ENCODE peak calls at places on chromosomes 6 and 20, in ten cellular contexts. H, N, K, D, Y, G, P, M, T and Q are unnamed samples.
A peak's percentile ranks its signal among the peaks of the same experiment; 100 is the strongest.

GRCh38 chr6:151289399-151290007 is 49.7 kb downstream of the AKAP12 start:
- DNase-seq in H (no peak), N (no peak), K (no peak), D (no peak), Y (no peak), G (no peak), P (no peak), M (no peak), T (no peak), Q (no peak)

GRCh38 chr20:2871111-2871465 is 2.2 kb upstream of the PTPRA start:
- DNase-seq in H (no peak), N (no peak), K (no peak), D (no peak), Y (no peak), G (no peak), P (peak; percentile 53), M (no peak), T (no peak), Q (no peak)

GRCh38 chr6:28565823-28566526 is 40.3 kb downstream of the GPX5 start:
- DNase-seq in H (no peak), N (no peak), K (no peak), D (no peak), Y (no peak), G (no peak), P (no peak), M (no peak), T (no peak), Q (no peak)

GRCh38 chr6:134058622-134059366 is 6.4 kb upstream of the SLC2A12 start:
- DNase-seq in H (no peak), N (no peak), K (peak; percentile 30), D (no peak), Y (no peak), G (no peak), P (no peak), M (no peak), T (no peak), Q (peak; percentile 17)

GRCh38 chr6:31896856-31897611 is 464 bp downstream of the EHMT2 start:
- DNase-seq in H (peak; percentile 45), N (no peak), K (no peak), D (no peak), Y (no peak), G (no peak), P (peak; percentile 81), M (peak; percentile 33), T (no peak), Q (peak; percentile 72)

GRCh38 chr6:21653902-21654301 is 60.4 kb downstream of the SOX4 start:
- DNase-seq in H (no peak), N (no peak), K (no peak), D (no peak), Y (no peak), G (no peak), P (no peak), M (no peak), T (no peak), Q (no peak)

GRCh38 chr6:137862419-137863125 is 4.5 kb upstream of the TNFAIP3 start:
- DNase-seq in H (no peak), N (no peak), K (no peak), D (no peak), Y (no peak), G (no peak), P (no peak), M (no peak), T (no peak), Q (no peak)

GRCh38 chr6:16471222-16471784 is 232.9 kb downstream of the GMPR start:
- DNase-seq in H (no peak), N (no peak), K (no peak), D (no peak), Y (no peak), G (no peak), P (no peak), M (no peak), T (no peak), Q (no peak)

GRCh38 chr6:139446768-139447167 is 72.3 kb upstream of the CITED2 start:
- DNase-seq in H (no peak), N (no peak), K (no peak), D (no peak), Y (no peak), G (no peak), P (no peak), M (no peak), T (no peak), Q (no peak)

GRCh38 chr6:133890941-133891813 is 2.3 kb downstream of the TCF21 start:
- DNase-seq in H (peak; percentile 49), N (no peak), K (peak; percentile 43), D (peak; percentile 51), Y (peak; percentile 44), G (no peak), P (peak; percentile 89), M (no peak), T (no peak), Q (peak; percentile 17)

GRCh38 chr6:121590438-121590837 is 155.0 kb downstream of the GJA1 start:
- DNase-seq in H (no peak), N (no peak), K (no peak), D (no peak), Y (no peak), G (no peak), P (peak; percentile 10), M (no peak), T (no peak), Q (no peak)

DNA sequence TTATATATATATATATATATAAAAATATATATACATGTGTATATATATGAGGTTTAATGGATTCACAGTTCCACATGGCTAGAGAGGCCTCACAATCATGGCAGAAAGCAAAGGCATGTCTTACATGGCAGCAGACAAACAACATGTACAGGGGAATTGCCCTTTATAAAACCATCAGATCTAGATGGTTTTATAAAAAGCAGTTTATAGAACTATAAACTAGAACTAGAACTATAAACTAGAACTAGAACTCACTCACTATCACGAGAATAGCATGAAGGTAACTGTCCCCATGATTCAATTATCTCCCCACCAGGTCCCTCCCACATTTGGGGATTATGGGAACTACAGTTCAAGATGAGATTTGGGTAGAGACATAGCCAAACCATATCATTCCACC is 56.8 kb downstream of the PDSS2 start:
- DNase-seq in H (no peak), N (no peak), K (no peak), D (no peak), Y (no peak), G (no peak), P (no peak), M (no peak), T (no peak), Q (no peak)
- H3K9me3 ChIP-seq in H (peaks cover 7% of the 10 kb centered on the region), N (no peaks in the 10 kb centered on the region), K (no peaks in the 10 kb centered on the region), D (peaks cover 34% of the 10 kb centered on the region), Y (no peaks in the 10 kb centered on the region), G (peaks cover 9% of the 10 kb centered on the region), P (no peaks in the 10 kb centered on the region), M (no peaks in the 10 kb centered on the region), T (peaks cover 4% of the 10 kb centered on the region), Q (no peaks in the 10 kb centered on the region)

GRCh38 chr20:49284818-49285217 is 7.0 kb upstream of the ZNFX1 start:
- DNase-seq in H (no peak), N (no peak), K (no peak), D (no peak), Y (no peak), G (no peak), P (no peak), M (no peak), T (no peak), Q (no peak)
- H3K9me3 ChIP-seq in H (peaks cover 21% of the 10 kb centered on the region), N (no peaks in the 10 kb centered on the region), K (peaks cover 15% of the 10 kb centered on the region), D (peaks cover 47% of the 10 kb centered on the region), Y (no peaks in the 10 kb centered on the region), G (peaks cover 14% of the 10 kb centered on the region), P (peaks cover 18% of the 10 kb centered on the region), M (peaks cover 51% of the 10 kb centered on the region), T (no peaks in the 10 kb centered on the region), Q (no peaks in the 10 kb centered on the region)

DNA sequence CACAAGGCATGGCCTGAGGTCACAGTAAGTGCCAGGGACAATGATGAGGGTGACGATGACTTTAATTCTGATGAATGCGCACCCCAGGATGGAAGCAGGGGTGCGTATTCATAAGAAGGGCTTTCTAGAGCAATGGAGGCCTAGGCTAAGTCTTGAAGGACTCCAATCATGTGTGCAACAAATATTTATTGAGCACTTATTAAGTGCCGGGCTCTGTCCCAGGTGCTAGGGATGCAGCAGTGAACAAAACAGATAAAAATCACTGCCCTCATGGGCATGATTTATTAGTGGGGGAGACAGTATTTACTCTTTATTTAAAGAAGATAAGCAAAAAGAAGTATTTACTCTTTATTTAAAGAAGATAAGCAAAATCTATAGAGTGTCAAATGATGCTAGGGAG is 198.2 kb upstream of the KCNG1 start:
- DNase-seq in H (no peak), N (no peak), K (no peak), D (no peak), Y (no peak), G (no peak), P (no peak), M (no peak), T (no peak), Q (no peak)
- H3K9me3 ChIP-seq in H (no peaks in the 10 kb centered on the region), N (no peaks in the 10 kb centered on the region), K (peaks cover 6% of the 10 kb centered on the region), D (no peaks in the 10 kb centered on the region), Y (no peaks in the 10 kb centered on the region), G (peaks cover 3% of the 10 kb centered on the region), P (peaks cover 7% of the 10 kb centered on the region), M (no peaks in the 10 kb centered on the region), T (no peaks in the 10 kb centered on the region), Q (no peaks in the 10 kb centered on the region)

GRCh38 chr20:59673998-59674445 is 69.7 kb downstream of the PHACTR3 start:
- DNase-seq in H (no peak), N (no peak), K (no peak), D (no peak), Y (no peak), G (no peak), P (no peak), M (no peak), T (no peak), Q (no peak)

GRCh38 chr20:59670786-59671492 is 66.6 kb downstream of the PHACTR3 start:
- DNase-seq in H (no peak), N (no peak), K (no peak), D (no peak), Y (no peak), G (no peak), P (no peak), M (no peak), T (no peak), Q (no peak)

GRCh38 chr20:59673288-59673997 is 69.1 kb downstream of the PHACTR3 start:
- DNase-seq in H (no peak), N (no peak), K (no peak), D (no peak), Y (no peak), G (no peak), P (no peak), M (no peak), T (no peak), Q (no peak)

GRCh38 chr20:59672576-59672975 is 68.2 kb downstream of the PHACTR3 start:
- DNase-seq in H (no peak), N (no peak), K (no peak), D (no peak), Y (no peak), G (no peak), P (no peak), M (no peak), T (no peak), Q (no peak)

DNA sequence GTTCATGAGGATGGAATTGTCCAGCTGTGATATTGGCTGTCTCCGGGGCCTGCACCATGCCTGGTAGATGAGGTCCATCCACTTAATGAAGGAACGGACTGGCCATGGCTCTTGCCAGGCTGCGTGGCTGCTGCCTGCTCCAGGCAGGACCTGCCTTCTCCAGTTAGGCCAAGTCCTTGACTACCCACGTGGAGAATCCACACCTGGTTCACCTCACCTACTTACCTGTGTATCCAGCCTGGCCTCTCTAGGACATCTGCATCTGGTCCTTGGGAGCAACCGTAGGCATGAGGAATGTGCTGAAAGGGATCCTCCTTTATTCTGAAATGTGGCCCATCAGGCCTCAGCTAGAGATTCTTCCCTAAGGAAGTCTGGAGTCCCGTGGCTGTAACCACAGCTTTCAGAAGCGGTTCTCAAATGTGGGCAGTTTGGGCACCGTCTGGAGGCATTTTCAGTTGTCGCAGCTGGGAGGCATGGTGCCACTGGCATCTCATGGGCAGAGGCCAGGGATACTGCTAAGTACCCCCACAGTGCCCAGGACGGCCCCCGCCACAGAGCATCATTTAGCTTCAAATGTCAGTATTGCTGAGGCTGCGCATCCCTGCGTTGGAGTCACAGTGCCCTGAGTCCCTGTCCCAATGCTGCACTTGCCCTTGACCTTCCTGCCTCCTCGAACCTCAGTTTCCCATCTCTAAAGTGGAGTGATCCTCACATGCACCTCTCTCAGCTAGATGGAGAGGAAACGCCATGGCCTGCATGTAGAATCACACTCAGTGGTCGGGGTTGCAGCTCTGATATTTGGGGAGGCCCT is 67.5 kb downstream of the PHACTR3 start:
- DNase-seq in H (no peak), N (no peak), K (no peak), D (no peak), Y (no peak), G (no peak), P (no peak), M (no peak), T (no peak), Q (no peak)
- H3K9me3 ChIP-seq in H (no peaks in the 10 kb centered on the region), N (no peaks in the 10 kb centered on the region), K (no peaks in the 10 kb centered on the region), D (no peaks in the 10 kb centered on the region), Y (no peaks in the 10 kb centered on the region), G (no peaks in the 10 kb centered on the region), P (no peaks in the 10 kb centered on the region), M (no peaks in the 10 kb centered on the region), T (no peaks in the 10 kb centered on the region), Q (no peaks in the 10 kb centered on the region)